ENCODE peak calls at places on chromosomes 11 and 22, in six cellular contexts. One of them, this sample, is unnamed.

GRCh38 chr11:68825603-68826002 is 16.1 kb downstream of the CPT1A start:
- DNase-seq in GM03348: no peak
- DNase-seq in ovary: no peak
- DNase-seq in NCI-H1105 treated with DMSO at 0.1 percent for 48 hours: no peak
- DNase-seq in activated T-cell treated with anti-CD3 and anti-CD28 coated beads, Interleukin-2, amount 50 U/mL, for 72 hours: peak
- DNase-seq in brain microvascular endothelial cell: no peak
- DNase-seq in this sample: no peak

GRCh38 chr22:46929046-46929688 is 166.7 kb downstream of the TBC1D22A start:
- DNase-seq in GM03348: no peak
- DNase-seq in ovary: no peak
- DNase-seq in NCI-H1105 treated with DMSO at 0.1 percent for 48 hours: no peak
- DNase-seq in activated T-cell treated with anti-CD3 and anti-CD28 coated beads, Interleukin-2, amount 50 U/mL, for 72 hours: no peak
- DNase-seq in brain microvascular endothelial cell: no peak
- DNase-seq in this sample: no peak

GRCh38 chr11:34050967-34051348 is 573 bp upstream of the CAPRIN1 start:
- DNase-seq in GM03348: no peak
- DNase-seq in ovary: no peak
- DNase-seq in NCI-H1105 treated with DMSO at 0.1 percent for 48 hours: no peak
- DNase-seq in activated T-cell treated with anti-CD3 and anti-CD28 coated beads, Interleukin-2, amount 50 U/mL, for 72 hours: no peak
- DNase-seq in brain microvascular endothelial cell: no peak
- DNase-seq in this sample: peak

GRCh38 chr11:64339319-64339718 is 685 bp upstream of the CCDC88B start:
- DNase-seq in GM03348: no peak
- DNase-seq in ovary: no peak
- DNase-seq in NCI-H1105 treated with DMSO at 0.1 percent for 48 hours: no peak
- DNase-seq in activated T-cell treated with anti-CD3 and anti-CD28 coated beads, Interleukin-2, amount 50 U/mL, for 72 hours: no peak
- DNase-seq in brain microvascular endothelial cell: no peak
- DNase-seq in this sample: no peak

GRCh38 chr11:105937738-105938137 is 84.3 kb downstream of the MSANTD4 start:
- DNase-seq in GM03348: no peak
- DNase-seq in ovary: no peak
- DNase-seq in NCI-H1105 treated with DMSO at 0.1 percent for 48 hours: no peak
- DNase-seq in activated T-cell treated with anti-CD3 and anti-CD28 coated beads, Interleukin-2, amount 50 U/mL, for 72 hours: no peak
- DNase-seq in brain microvascular endothelial cell: peak
- DNase-seq in this sample: no peak

GRCh38 chr11:86811637-86812321 is 11.4 kb downstream of the PRSS23 start:
- DNase-seq in GM03348: peak
- DNase-seq in ovary: no peak
- DNase-seq in NCI-H1105 treated with DMSO at 0.1 percent for 48 hours: no peak
- DNase-seq in activated T-cell treated with anti-CD3 and anti-CD28 coated beads, Interleukin-2, amount 50 U/mL, for 72 hours: no peak
- DNase-seq in brain microvascular endothelial cell: peak
- DNase-seq in this sample: no peak

GRCh38 chr22:28442264-28442950 is 237.2 kb downstream of the TTC28 start:
- DNase-seq in GM03348: peak
- DNase-seq in ovary: peak
- DNase-seq in NCI-H1105 treated with DMSO at 0.1 percent for 48 hours: no peak
- DNase-seq in activated T-cell treated with anti-CD3 and anti-CD28 coated beads, Interleukin-2, amount 50 U/mL, for 72 hours: peak
- DNase-seq in brain microvascular endothelial cell: peak
- DNase-seq in this sample: peak

GRCh38 chr11:68412593-68413475 is 47.7 kb upstream of the PPP6R3 start:
- DNase-seq in GM03348: peak
- DNase-seq in ovary: no peak
- DNase-seq in NCI-H1105 treated with DMSO at 0.1 percent for 48 hours: no peak
- DNase-seq in activated T-cell treated with anti-CD3 and anti-CD28 coated beads, Interleukin-2, amount 50 U/mL, for 72 hours: peak
- DNase-seq in brain microvascular endothelial cell: no peak
- DNase-seq in this sample: no peak

GRCh38 chr22:30396871-30397655 is at the start of gene SEC14L2:
- DNase-seq in GM03348: peak
- DNase-seq in ovary: peak
- DNase-seq in NCI-H1105 treated with DMSO at 0.1 percent for 48 hours: peak
- DNase-seq in activated T-cell treated with anti-CD3 and anti-CD28 coated beads, Interleukin-2, amount 50 U/mL, for 72 hours: peak
- DNase-seq in brain microvascular endothelial cell: no peak
- DNase-seq in this sample: peak

GRCh38 chr11:42770444-42771065 is 541.2 kb upstream of the API5 start:
- DNase-seq in GM03348: peak
- DNase-seq in ovary: no peak
- DNase-seq in NCI-H1105 treated with DMSO at 0.1 percent for 48 hours: peak
- DNase-seq in activated T-cell treated with anti-CD3 and anti-CD28 coated beads, Interleukin-2, amount 50 U/mL, for 72 hours: no peak
- DNase-seq in brain microvascular endothelial cell: no peak
- DNase-seq in this sample: peak

GRCh38 chr22:32042924-32043323 is at the start of gene SLC5A1:
- DNase-seq in GM03348: no peak
- DNase-seq in ovary: no peak
- DNase-seq in NCI-H1105 treated with DMSO at 0.1 percent for 48 hours: no peak
- DNase-seq in activated T-cell treated with anti-CD3 and anti-CD28 coated beads, Interleukin-2, amount 50 U/mL, for 72 hours: no peak
- DNase-seq in brain microvascular endothelial cell: no peak
- DNase-seq in this sample: peak

GRCh38 chr11:121086866-121087265 is 14.2 kb upstream of the TECTA start:
- DNase-seq in GM03348: peak
- DNase-seq in ovary: no peak
- DNase-seq in NCI-H1105 treated with DMSO at 0.1 percent for 48 hours: no peak
- DNase-seq in activated T-cell treated with anti-CD3 and anti-CD28 coated beads, Interleukin-2, amount 50 U/mL, for 72 hours: no peak
- DNase-seq in brain microvascular endothelial cell: no peak
- DNase-seq in this sample: no peak

GRCh38 chr22:26399288-26399687 is 29.8 kb upstream of the ASPHD2 start:
- DNase-seq in GM03348: peak
- DNase-seq in ovary: no peak
- DNase-seq in NCI-H1105 treated with DMSO at 0.1 percent for 48 hours: no peak
- DNase-seq in activated T-cell treated with anti-CD3 and anti-CD28 coated beads, Interleukin-2, amount 50 U/mL, for 72 hours: no peak
- DNase-seq in brain microvascular endothelial cell: no peak
- DNase-seq in this sample: no peak

GRCh38 chr22:36585841-36586240 is 56.9 kb upstream of the EIF3D start:
- DNase-seq in GM03348: no peak
- DNase-seq in ovary: no peak
- DNase-seq in NCI-H1105 treated with DMSO at 0.1 percent for 48 hours: no peak
- DNase-seq in activated T-cell treated with anti-CD3 and anti-CD28 coated beads, Interleukin-2, amount 50 U/mL, for 72 hours: no peak
- DNase-seq in brain microvascular endothelial cell: no peak
- DNase-seq in this sample: peak

GRCh38 chr22:23566716-23567475 is 13.2 kb downstream of the IGLL1 start:
- DNase-seq in GM03348: no peak
- DNase-seq in ovary: peak
- DNase-seq in NCI-H1105 treated with DMSO at 0.1 percent for 48 hours: no peak
- DNase-seq in activated T-cell treated with anti-CD3 and anti-CD28 coated beads, Interleukin-2, amount 50 U/mL, for 72 hours: no peak
- DNase-seq in brain microvascular endothelial cell: no peak
- DNase-seq in this sample: no peak

GRCh38 chr22:23520875-23521441 is 59.1 kb downstream of the IGLL1 start:
- DNase-seq in GM03348: no peak
- DNase-seq in ovary: peak
- DNase-seq in NCI-H1105 treated with DMSO at 0.1 percent for 48 hours: no peak
- DNase-seq in activated T-cell treated with anti-CD3 and anti-CD28 coated beads, Interleukin-2, amount 50 U/mL, for 72 hours: no peak
- DNase-seq in brain microvascular endothelial cell: peak
- DNase-seq in this sample: peak

GRCh38 chr11:35103366-35104194 is 35.4 kb upstream of the CD44 start:
- DNase-seq in GM03348: no peak
- DNase-seq in ovary: no peak
- DNase-seq in NCI-H1105 treated with DMSO at 0.1 percent for 48 hours: no peak
- DNase-seq in activated T-cell treated with anti-CD3 and anti-CD28 coated beads, Interleukin-2, amount 50 U/mL, for 72 hours: no peak
- DNase-seq in brain microvascular endothelial cell: no peak
- DNase-seq in this sample: no peak

GRCh38 chr11:96267490-96268010 is 75.4 kb downstream of the MAML2 start:
- DNase-seq in GM03348: no peak
- DNase-seq in ovary: no peak
- DNase-seq in NCI-H1105 treated with DMSO at 0.1 percent for 48 hours: no peak
- DNase-seq in activated T-cell treated with anti-CD3 and anti-CD28 coated beads, Interleukin-2, amount 50 U/mL, for 72 hours: peak
- DNase-seq in brain microvascular endothelial cell: no peak
- DNase-seq in this sample: no peak

GRCh38 chr22:18152519-18152918 is 2.5 kb downstream of the USP18 start:
- DNase-seq in GM03348: no peak
- DNase-seq in ovary: no peak
- DNase-seq in NCI-H1105 treated with DMSO at 0.1 percent for 48 hours: no peak
- DNase-seq in activated T-cell treated with anti-CD3 and anti-CD28 coated beads, Interleukin-2, amount 50 U/mL, for 72 hours: peak
- DNase-seq in brain microvascular endothelial cell: no peak
- DNase-seq in this sample: no peak

GRCh38 chr11:73297702-73298101 is 10.4 kb upstream of the ARHGEF17 start:
- DNase-seq in GM03348: no peak
- DNase-seq in ovary: no peak
- DNase-seq in NCI-H1105 treated with DMSO at 0.1 percent for 48 hours: no peak
- DNase-seq in activated T-cell treated with anti-CD3 and anti-CD28 coated beads, Interleukin-2, amount 50 U/mL, for 72 hours: no peak
- DNase-seq in brain microvascular endothelial cell: no peak
- DNase-seq in this sample: no peak

GRCh38 chr22:41177040-41177625 is 28.0 kb upstream of the L3MBTL2 start:
- DNase-seq in GM03348: no peak
- DNase-seq in ovary: no peak
- DNase-seq in NCI-H1105 treated with DMSO at 0.1 percent for 48 hours: no peak
- DNase-seq in activated T-cell treated with anti-CD3 and anti-CD28 coated beads, Interleukin-2, amount 50 U/mL, for 72 hours: no peak
- DNase-seq in brain microvascular endothelial cell: no peak
- DNase-seq in this sample: no peak

GRCh38 chr11:30016588-30017363 is at the start of gene KCNA4:
- DNase-seq in GM03348: peak
- DNase-seq in ovary: no peak
- DNase-seq in NCI-H1105 treated with DMSO at 0.1 percent for 48 hours: peak
- DNase-seq in activated T-cell treated with anti-CD3 and anti-CD28 coated beads, Interleukin-2, amount 50 U/mL, for 72 hours: peak
- DNase-seq in brain microvascular endothelial cell: no peak
- DNase-seq in this sample: peak

GRCh38 chr11:65502852-65503603 is 4.2 kb downstream of the MALAT1 start:
- DNase-seq in GM03348: no peak
- DNase-seq in ovary: peak
- DNase-seq in NCI-H1105 treated with DMSO at 0.1 percent for 48 hours: peak
- DNase-seq in activated T-cell treated with anti-CD3 and anti-CD28 coated beads, Interleukin-2, amount 50 U/mL, for 72 hours: no peak
- DNase-seq in brain microvascular endothelial cell: peak
- DNase-seq in this sample: peak

This sample was measured in NCI-H2081.